ENCODE peak calls at places on chromosome 1, in four cellular contexts. H is DMS153, O is endothelial cell, F is left ventricle myocardium inferior. T is an unnamed sample.

GRCh38 chr1:161080391-161081150 is 8.8 kb downstream of the NECTIN4 start:
- DNase-seq in O (no peak), H (no peak), F (no peak), T (no peak)

GRCh38 chr1:232927722-232928505 is 22.5 kb upstream of the NTPCR start:
- DNase-seq in H (no peak), F (no peak), O (no peak), T (no peak)

GRCh38 chr1:200922406-200922805 is 27.7 kb downstream of the INAVA start:
- DNase-seq in O (no peak), F (no peak), H (no peak), T (no peak)

GRCh38 chr1:43421976-43422750 is 31.6 kb downstream of the HYI start:
- DNase-seq in F (no peak), H (no peak), O (no peak), T (no peak)

GRCh38 chr1:62691062-62691844 is 3.1 kb upstream of the DOCK7 start:
- DNase-seq in H (no peak), O (no peak), F (no peak), T (no peak)

GRCh38 chr1:72781038-72781437 is 498.7 kb upstream of the NEGR1 start:
- DNase-seq in H (no peak), F (no peak), O (no peak), T (no peak)

GRCh38 chr1:100581096-100581705 is 43.3 kb downstream of the GPR88 start:
- DNase-seq in H (no peak), F (no peak), O (no peak), T (no peak)

GRCh38 chr1:53956308-53957168 is 10.4 kb downstream of the LRRC42 start:
- DNase-seq in F (no peak), H (peak; percentile 88), O (no peak), T (no peak)

GRCh38 chr1:218425647-218426342 is 80.7 kb downstream of the TGFB2 start:
- DNase-seq in H (no peak), F (no peak), O (no peak), T (no peak)

GRCh38 chr1:18618546-18619466 is 11.8 kb upstream of the PAX7 start:
- DNase-seq in O (no peak), F (no peak), H (no peak), T (no peak)

GRCh38 chr1:227316941-227317540 is 1.3 kb downstream of the CDC42BPA start:
- DNase-seq in H (no peak), F (no peak), O (no peak), T (no peak)

GRCh38 chr1:119740261-119740660 is 28.4 kb downstream of the HMGCS2 start:
- DNase-seq in H (no peak), F (no peak), O (no peak), T (no peak)

GRCh38 chr1:216900116-216900620 is 176.9 kb upstream of the ESRRG start:
- DNase-seq in O (no peak), F (no peak), H (no peak), T (no peak)

GRCh38 chr1:153220606-153221303 is 3.4 kb downstream of the PRR9 start:
- DNase-seq in F (no peak), H (no peak), O (no peak), T (no peak)

T was measured in neuronal stem cell.